ENCODE peak calls at places on chromosomes 2 and 18, in seven cellular contexts. N, F, D, S, T, A and Y are unnamed samples.

GRCh38 chr18:62399306-62399705 is 74.2 kb downstream of the TNFRSF11A start:
- DNase-seq in T (no peak), F (no peak), A (no peak), S (no peak), D (no peak), N (no peak), Y (no peak)

GRCh38 chr2:134900151-134900550 is 18.5 kb upstream of the CCNT2 start:
- DNase-seq in N (no peak), T (no peak), A (no peak), S (no peak), D (no peak), F (no peak), Y (no peak)

GRCh38 chr2:67626656-67627055 is 229.5 kb downstream of the ETAA1 start:
- DNase-seq in F (no peak), S (no peak), N (no peak), A (no peak), D (no peak), T (no peak), Y (no peak)

GRCh38 chr18:70280007-70280925 is 8.6 kb upstream of the SOCS6 start:
- DNase-seq in T (no peak), N (no peak), S (no peak), F (no peak), A (no peak), D (peak; percentile 88), Y (no peak)

GRCh38 chr2:134397146-134397896 is 143.4 kb downstream of the MGAT5 start:
- DNase-seq in S (no peak), N (no peak), F (no peak), A (no peak), D (no peak), T (no peak), Y (no peak)

GRCh38 chr2:127330753-127331152 is 36.8 kb upstream of the ERCC3 start:
- DNase-seq in D (no peak), S (no peak), N (no peak), A (no peak), F (no peak), T (no peak), Y (no peak)

GRCh38 chr2:182792441-182792840 is 74.0 kb downstream of the FRZB start:
- DNase-seq in F (no peak), A (no peak), N (no peak), D (no peak), T (no peak), S (no peak), Y (no peak)

GRCh38 chr2:45888167-45888566 is 236.7 kb downstream of the PRKCE start:
- DNase-seq in S (no peak), F (no peak), A (no peak), T (no peak), D (no peak), N (no peak), Y (no peak)

GRCh38 chr2:139033300-139033699 is 253.1 kb upstream of the NXPH2 start:
- DNase-seq in A (no peak), S (no peak), N (no peak), T (no peak), F (no peak), D (no peak), Y (no peak)

GRCh38 chr2:119218478-119219064 is 5.1 kb upstream of the STEAP3 start:
- DNase-seq in T (peak; percentile 69), D (peak; percentile 40), S (peak; percentile 76), N (no peak), F (no peak), A (no peak), Y (no peak)

GRCh38 chr2:96502891-96503636 is 2.1 kb downstream of the NEURL3 start:
- DNase-seq in T (no peak), S (no peak), A (no peak), N (no peak), F (no peak), D (no peak), Y (no peak)

GRCh38 chr2:30301551-30301950 is 70.2 kb downstream of the LBH start:
- DNase-seq in D (no peak), F (peak; percentile 72), A (no peak), S (no peak), T (no peak), N (no peak), Y (no peak)

GRCh38 chr2:127413782-127414743 is 4.2 kb upstream of the PROC start:
- DNase-seq in T (peak; percentile 73), N (no peak), F (no peak), D (no peak), A (no peak), S (no peak), Y (no peak)

GRCh38 chr18:68564348-68564747 is 150.6 kb downstream of the TMX3 start:
- DNase-seq in T (no peak), F (no peak), A (no peak), N (no peak), D (no peak), S (no peak), Y (no peak)

GRCh38 chr2:9752441-9753275 is 90.6 kb upstream of the TAF1B start:
- DNase-seq in T (peak; percentile 23), D (peak; percentile 81), S (peak; percentile 48), N (no peak), A (no peak), F (no peak), Y (no peak)

GRCh38 chr18:12458761-12459160 is 51.0 kb downstream of the PRELID3A start:
- DNase-seq in D (no peak), T (peak; percentile 6), S (no peak), N (no peak), A (no peak), F (no peak), Y (no peak)

DNA sequence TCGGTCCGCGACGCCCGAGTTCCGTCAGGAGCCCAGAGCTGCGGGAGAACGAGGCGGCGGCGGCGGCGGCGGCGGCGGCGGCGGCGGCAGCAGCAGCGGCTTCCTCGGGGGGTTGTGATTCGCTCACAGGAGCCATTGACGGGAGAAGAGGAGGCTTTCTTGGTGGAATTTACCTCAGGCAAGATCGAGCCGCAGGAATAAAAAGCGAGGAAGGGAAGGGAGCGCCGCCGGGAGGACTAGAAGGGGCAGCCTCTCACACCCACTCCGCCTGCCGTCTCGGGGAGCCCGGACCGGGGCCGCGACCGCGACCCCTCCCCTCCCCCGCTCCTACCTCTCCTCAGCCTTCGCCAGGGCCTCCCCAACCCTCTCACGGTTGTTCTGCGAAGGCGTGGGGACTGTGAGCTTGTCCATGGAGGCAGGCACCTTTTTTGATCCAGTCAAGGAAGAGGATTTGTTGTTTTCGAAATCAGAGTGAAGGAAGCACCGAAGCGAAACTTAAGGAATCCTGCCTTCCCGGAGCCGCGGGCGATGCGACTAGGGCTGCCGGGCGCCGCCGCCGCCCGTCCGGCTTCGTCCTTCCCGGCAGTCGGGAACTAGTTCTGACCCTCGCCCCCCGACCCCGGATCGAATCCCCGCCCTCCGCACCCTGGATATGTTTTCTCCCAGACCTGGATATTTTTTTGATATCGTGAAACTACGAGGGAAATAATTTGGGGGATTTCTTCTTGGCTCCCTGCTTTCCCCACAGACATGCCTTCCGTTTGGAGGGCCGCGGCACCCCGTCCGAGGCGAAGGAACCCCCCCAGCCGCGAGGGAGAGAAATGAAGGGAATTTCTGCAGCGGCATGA is 557 bp downstream of the BMPR2 start:
- DNase-seq in N (peak; percentile 66), T (no peak), A (no peak), S (peak; percentile 21), F (no peak), D (no peak), Y (no peak)
- TF ChIP-seq JUND in N (no peak), T (no peak), A (no peak), S (no peak), F (no peak), D (no peak), Y (no peak)

DNA sequence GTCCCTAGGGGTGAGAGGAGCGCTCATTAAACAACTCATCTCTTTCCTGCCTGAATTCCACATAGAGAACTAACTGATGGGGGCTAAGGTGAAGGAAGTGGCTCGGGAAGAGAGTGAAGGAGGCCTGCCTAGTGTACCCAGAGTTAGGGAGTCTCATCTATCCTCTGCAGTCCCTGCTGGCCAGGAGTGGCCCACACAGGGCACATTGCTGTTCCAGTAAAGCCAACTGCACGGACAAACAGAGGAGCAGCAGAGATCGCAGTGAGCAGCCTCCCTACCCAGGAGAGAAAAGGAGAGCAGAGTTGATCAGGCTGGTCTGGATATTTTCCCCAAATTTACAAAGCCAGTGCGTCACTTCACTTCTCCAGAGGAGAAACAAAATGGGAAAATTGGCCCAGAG is 16.9 kb upstream of the FN1 start:
- DNase-seq in F (peak; percentile 25), D (no peak), S (peak; percentile 13), T (no peak), N (no peak), A (no peak), Y (peak; percentile 4)
- TF ChIP-seq JUND in F (no peak), D (no peak), S (no peak), T (no peak), N (no peak), A (no peak), Y (no peak)

DNA sequence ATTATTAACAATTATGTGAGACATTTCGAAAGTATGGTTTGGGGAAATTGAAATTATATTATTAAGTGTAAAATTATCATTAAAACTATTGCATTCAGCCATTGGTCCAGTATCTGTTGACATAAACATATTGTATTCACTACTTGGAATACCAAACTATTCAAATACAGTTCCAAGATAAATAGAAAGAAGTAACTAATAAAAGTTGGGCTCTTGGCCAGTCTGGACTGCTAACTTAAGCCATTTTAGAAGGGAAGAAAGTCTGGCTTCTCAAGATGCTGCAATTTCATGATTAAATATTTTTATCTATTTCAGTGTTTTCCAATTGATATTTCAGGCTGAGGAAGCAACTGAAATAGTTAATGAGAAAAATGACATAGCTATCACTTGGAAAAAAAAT is 109.8 kb upstream of the CHRNA1 start:
- DNase-seq in A (no peak), T (no peak), N (no peak), F (no peak), D (no peak), S (no peak), Y (no peak)
- TF ChIP-seq JUND in A (no peak), T (no peak), N (no peak), F (no peak), D (no peak), S (no peak), Y (no peak)

DNA sequence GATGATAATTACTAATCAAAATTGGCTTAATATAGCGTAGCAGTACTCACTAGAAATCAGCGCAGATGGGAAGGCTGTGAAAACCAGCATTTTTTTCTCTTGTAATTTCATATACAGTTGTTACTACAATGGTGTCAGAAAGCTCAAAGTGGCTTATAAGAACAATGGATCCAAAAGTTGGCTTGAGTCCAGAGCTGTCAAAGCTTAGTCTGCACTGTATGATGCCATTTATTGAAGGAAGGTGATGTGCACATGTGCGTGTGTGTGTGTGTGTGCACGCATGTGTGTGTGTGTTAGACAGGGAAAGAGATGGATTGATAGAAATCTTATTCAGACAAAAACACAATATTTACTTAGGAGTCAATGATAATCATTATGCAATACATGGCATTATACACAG is 341.3 kb downstream of the TGIF1 start:
- DNase-seq in D (no peak), S (no peak), F (no peak), T (no peak), A (no peak), N (no peak), Y (no peak)
- TF ChIP-seq JUND in D (no peak), S (no peak), F (no peak), T (no peak), A (no peak), N (no peak), Y (no peak)

DNA sequence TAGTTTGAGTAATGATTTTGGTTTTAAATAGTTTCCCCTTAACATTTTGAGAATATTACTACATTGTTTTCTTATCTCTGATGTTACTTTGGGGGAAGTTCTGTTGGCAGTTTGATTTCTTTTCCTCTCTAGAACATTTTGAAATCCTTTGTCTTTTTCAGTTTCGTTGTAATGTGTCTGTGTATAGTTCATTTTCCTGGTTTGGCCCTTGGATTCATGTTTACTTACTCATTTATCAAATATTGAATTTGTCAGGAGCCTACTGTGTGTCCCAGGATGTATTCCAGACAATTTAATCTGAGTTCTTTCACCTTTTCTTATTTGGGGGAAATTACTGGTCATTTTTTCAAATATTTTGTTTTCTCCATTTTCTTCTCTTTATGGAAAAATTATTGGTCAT is 16.7 kb downstream of the ANKRD12 start:
- DNase-seq in F (no peak), A (no peak), T (no peak), N (no peak), S (no peak), D (no peak), Y (no peak)
- TF ChIP-seq JUND in F (no peak), A (no peak), T (no peak), N (no peak), S (no peak), D (no peak), Y (no peak)